ENCODE peak calls at places on chromosomes 3 and 15, in six cellular contexts. One of them, this sample, is unnamed.

GRCh38 chr15:96625251-96625650 is 294.8 kb downstream of the NR2F2 start:
- DNase-seq in Calu3: no peak
- DNase-seq in renal cortical epithelial cell: no peak
- DNase-seq in NCI-H1417: no peak
- DNase-seq in activated CD8-positive, alpha-beta memory T cell treated with anti-CD3 and anti-CD28 coated beads for 1 hour: no peak
- DNase-seq in mucosa of gallbladder: no peak
- DNase-seq in this sample: no peak

GRCh38 chr3:14552041-14552648 is 12.0 kb upstream of the GRIP2 start:
- DNase-seq in mucosa of gallbladder: no peak
- DNase-seq in NCI-H1417: no peak
- DNase-seq in activated CD8-positive, alpha-beta memory T cell treated with anti-CD3 and anti-CD28 coated beads for 1 hour: no peak
- DNase-seq in Calu3: no peak
- DNase-seq in renal cortical epithelial cell: no peak
- DNase-seq in this sample: no peak

GRCh38 chr3:189458536-189458935 is 172.7 kb upstream of the TP63 start:
- DNase-seq in renal cortical epithelial cell: no peak
- DNase-seq in activated CD8-positive, alpha-beta memory T cell treated with anti-CD3 and anti-CD28 coated beads for 1 hour: no peak
- DNase-seq in mucosa of gallbladder: no peak
- DNase-seq in Calu3: peak
- DNase-seq in NCI-H1417: peak
- DNase-seq in this sample: no peak

GRCh38 chr15:78841307-78841706 is 30.0 kb upstream of the ADAMTS7 start:
- DNase-seq in activated CD8-positive, alpha-beta memory T cell treated with anti-CD3 and anti-CD28 coated beads for 1 hour: no peak
- DNase-seq in mucosa of gallbladder: no peak
- DNase-seq in renal cortical epithelial cell: no peak
- DNase-seq in Calu3: no peak
- DNase-seq in NCI-H1417: no peak
- DNase-seq in this sample: no peak

GRCh38 chr3:37279226-37279625 is 104.8 kb upstream of the LRRFIP2 start:
- DNase-seq in activated CD8-positive, alpha-beta memory T cell treated with anti-CD3 and anti-CD28 coated beads for 1 hour: no peak
- DNase-seq in NCI-H1417: no peak
- DNase-seq in renal cortical epithelial cell: no peak
- DNase-seq in Calu3: no peak
- DNase-seq in mucosa of gallbladder: no peak
- DNase-seq in this sample: no peak

GRCh38 chr3:56894912-56895431 is 93.2 kb upstream of the ARHGEF3 start:
- DNase-seq in renal cortical epithelial cell: no peak
- DNase-seq in Calu3: no peak
- DNase-seq in mucosa of gallbladder: no peak
- DNase-seq in NCI-H1417: no peak
- DNase-seq in activated CD8-positive, alpha-beta memory T cell treated with anti-CD3 and anti-CD28 coated beads for 1 hour: no peak
- DNase-seq in this sample: no peak

GRCh38 chr15:89971592-89971997 is 29.5 kb upstream of the ZNF710 start:
- DNase-seq in Calu3: peak
- DNase-seq in activated CD8-positive, alpha-beta memory T cell treated with anti-CD3 and anti-CD28 coated beads for 1 hour: no peak
- DNase-seq in NCI-H1417: no peak
- DNase-seq in renal cortical epithelial cell: peak
- DNase-seq in mucosa of gallbladder: peak
- DNase-seq in this sample: no peak

GRCh38 chr15:84911879-84912660 is 27.6 kb downstream of the SLC28A1 start:
- DNase-seq in activated CD8-positive, alpha-beta memory T cell treated with anti-CD3 and anti-CD28 coated beads for 1 hour: no peak
- DNase-seq in NCI-H1417: no peak
- DNase-seq in Calu3: peak
- DNase-seq in mucosa of gallbladder: peak
- DNase-seq in renal cortical epithelial cell: peak
- DNase-seq in this sample: no peak

GRCh38 chr3:49158108-49158709 is 7.9 kb downstream of the CCDC71 start:
- DNase-seq in renal cortical epithelial cell: no peak
- DNase-seq in mucosa of gallbladder: peak
- DNase-seq in Calu3: peak
- DNase-seq in activated CD8-positive, alpha-beta memory T cell treated with anti-CD3 and anti-CD28 coated beads for 1 hour: peak
- DNase-seq in NCI-H1417: no peak
- DNase-seq in this sample: no peak

GRCh38 chr15:50458713-50459112 is 34.5 kb downstream of the USP8 start:
- DNase-seq in NCI-H1417: no peak
- DNase-seq in activated CD8-positive, alpha-beta memory T cell treated with anti-CD3 and anti-CD28 coated beads for 1 hour: no peak
- DNase-seq in renal cortical epithelial cell: no peak
- DNase-seq in Calu3: no peak
- DNase-seq in mucosa of gallbladder: no peak
- DNase-seq in this sample: no peak

GRCh38 chr3:104359546-104359945 is 1007.2 kb upstream of the ALCAM start:
- DNase-seq in Calu3: no peak
- DNase-seq in NCI-H1417: no peak
- DNase-seq in activated CD8-positive, alpha-beta memory T cell treated with anti-CD3 and anti-CD28 coated beads for 1 hour: no peak
- DNase-seq in renal cortical epithelial cell: peak
- DNase-seq in mucosa of gallbladder: no peak
- DNase-seq in this sample: no peak

GRCh38 chr3:48130321-48130881 is 57.8 kb downstream of the CDC25A start:
- DNase-seq in activated CD8-positive, alpha-beta memory T cell treated with anti-CD3 and anti-CD28 coated beads for 1 hour: no peak
- DNase-seq in mucosa of gallbladder: peak
- DNase-seq in Calu3: no peak
- DNase-seq in renal cortical epithelial cell: peak
- DNase-seq in NCI-H1417: no peak
- DNase-seq in this sample: no peak

GRCh38 chr3:78988324-78988723 is 779.5 kb downstream of the ROBO1 start:
- DNase-seq in renal cortical epithelial cell: peak
- DNase-seq in activated CD8-positive, alpha-beta memory T cell treated with anti-CD3 and anti-CD28 coated beads for 1 hour: no peak
- DNase-seq in mucosa of gallbladder: no peak
- DNase-seq in Calu3: no peak
- DNase-seq in NCI-H1417: peak
- DNase-seq in this sample: no peak

GRCh38 chr15:37056168-37056893 is 44.0 kb downstream of the MEIS2 start:
- DNase-seq in Calu3: no peak
- DNase-seq in activated CD8-positive, alpha-beta memory T cell treated with anti-CD3 and anti-CD28 coated beads for 1 hour: no peak
- DNase-seq in renal cortical epithelial cell: peak
- DNase-seq in NCI-H1417: peak
- DNase-seq in mucosa of gallbladder: no peak
- DNase-seq in this sample: no peak

GRCh38 chr3:157551961-157552360 is 48.7 kb upstream of the VEPH1 start:
- DNase-seq in Calu3: no peak
- DNase-seq in mucosa of gallbladder: no peak
- DNase-seq in renal cortical epithelial cell: no peak
- DNase-seq in NCI-H1417: no peak
- DNase-seq in activated CD8-positive, alpha-beta memory T cell treated with anti-CD3 and anti-CD28 coated beads for 1 hour: no peak
- DNase-seq in this sample: no peak

GRCh38 chr3:141164844-141165243 is 66.8 kb upstream of the PXYLP1 start:
- DNase-seq in mucosa of gallbladder: no peak
- DNase-seq in Calu3: no peak
- DNase-seq in renal cortical epithelial cell: no peak
- DNase-seq in NCI-H1417: no peak
- DNase-seq in activated CD8-positive, alpha-beta memory T cell treated with anti-CD3 and anti-CD28 coated beads for 1 hour: no peak
- DNase-seq in this sample: no peak

GRCh38 chr3:148221303-148221702 is 476.4 kb upstream of the AGTR1 start:
- DNase-seq in Calu3: no peak
- DNase-seq in activated CD8-positive, alpha-beta memory T cell treated with anti-CD3 and anti-CD28 coated beads for 1 hour: no peak
- DNase-seq in NCI-H1417: no peak
- DNase-seq in renal cortical epithelial cell: no peak
- DNase-seq in mucosa of gallbladder: no peak
- DNase-seq in this sample: no peak

GRCh38 chr3:16354291-16354690 is 89.3 kb downstream of the OXNAD1 start:
- DNase-seq in Calu3: no peak
- DNase-seq in NCI-H1417: no peak
- DNase-seq in renal cortical epithelial cell: no peak
- DNase-seq in mucosa of gallbladder: no peak
- DNase-seq in activated CD8-positive, alpha-beta memory T cell treated with anti-CD3 and anti-CD28 coated beads for 1 hour: no peak
- DNase-seq in this sample: no peak

GRCh38 chr15:70054366-70054765 is 43.4 kb downstream of the TLE3 start:
- DNase-seq in NCI-H1417: no peak
- DNase-seq in activated CD8-positive, alpha-beta memory T cell treated with anti-CD3 and anti-CD28 coated beads for 1 hour: no peak
- DNase-seq in renal cortical epithelial cell: no peak
- DNase-seq in Calu3: no peak
- DNase-seq in mucosa of gallbladder: no peak
- DNase-seq in this sample: no peak

GRCh38 chr3:126501736-126502135 is 15.8 kb downstream of the UROC1 start:
- DNase-seq in activated CD8-positive, alpha-beta memory T cell treated with anti-CD3 and anti-CD28 coated beads for 1 hour: no peak
- DNase-seq in Calu3: no peak
- DNase-seq in renal cortical epithelial cell: no peak
- DNase-seq in NCI-H1417: no peak
- DNase-seq in mucosa of gallbladder: no peak
- DNase-seq in this sample: no peak

GRCh38 chr3:125602752-125603649 is 7.7 kb upstream of the OSBPL11 start:
- DNase-seq in Calu3: peak
- DNase-seq in NCI-H1417: peak
- DNase-seq in activated CD8-positive, alpha-beta memory T cell treated with anti-CD3 and anti-CD28 coated beads for 1 hour: no peak
- DNase-seq in renal cortical epithelial cell: peak
- DNase-seq in mucosa of gallbladder: no peak
- DNase-seq in this sample: no peak

GRCh38 chr15:77538793-77539487 is 93.8 kb downstream of the LINGO1 start:
- DNase-seq in Calu3: no peak
- DNase-seq in activated CD8-positive, alpha-beta memory T cell treated with anti-CD3 and anti-CD28 coated beads for 1 hour: no peak
- DNase-seq in renal cortical epithelial cell: no peak
- DNase-seq in NCI-H1417: peak
- DNase-seq in mucosa of gallbladder: peak
- DNase-seq in this sample: no peak

GRCh38 chr15:95024388-95024787 is 793.0 kb downstream of the MCTP2 start:
- DNase-seq in renal cortical epithelial cell: peak
- DNase-seq in NCI-H1417: peak
- DNase-seq in Calu3: peak
- DNase-seq in activated CD8-positive, alpha-beta memory T cell treated with anti-CD3 and anti-CD28 coated beads for 1 hour: no peak
- DNase-seq in mucosa of gallbladder: peak
- DNase-seq in this sample: no peak

GRCh38 chr3:50666801-50667200 is 7.9 kb upstream of the DOCK3 start:
- DNase-seq in Calu3: no peak
- DNase-seq in renal cortical epithelial cell: no peak
- DNase-seq in activated CD8-positive, alpha-beta memory T cell treated with anti-CD3 and anti-CD28 coated beads for 1 hour: no peak
- DNase-seq in mucosa of gallbladder: no peak
- DNase-seq in NCI-H1417: no peak
- DNase-seq in this sample: no peak

GRCh38 chr3:97993526-97993925 is 21.3 kb upstream of the RIOX2 start:
- DNase-seq in Calu3: no peak
- DNase-seq in mucosa of gallbladder: no peak
- DNase-seq in activated CD8-positive, alpha-beta memory T cell treated with anti-CD3 and anti-CD28 coated beads for 1 hour: no peak
- DNase-seq in NCI-H1417: no peak
- DNase-seq in renal cortical epithelial cell: no peak
- DNase-seq in this sample: no peak

GRCh38 chr3:152279474-152279873 is 10.7 kb downstream of the MBNL1 start:
- DNase-seq in activated CD8-positive, alpha-beta memory T cell treated with anti-CD3 and anti-CD28 coated beads for 1 hour: no peak
- DNase-seq in mucosa of gallbladder: no peak
- DNase-seq in NCI-H1417: no peak
- DNase-seq in Calu3: no peak
- DNase-seq in renal cortical epithelial cell: no peak
- DNase-seq in this sample: no peak

GRCh38 chr15:59326856-59327255 is 45.8 kb downstream of the MYO1E start:
- DNase-seq in NCI-H1417: no peak
- DNase-seq in activated CD8-positive, alpha-beta memory T cell treated with anti-CD3 and anti-CD28 coated beads for 1 hour: no peak
- DNase-seq in Calu3: no peak
- DNase-seq in renal cortical epithelial cell: no peak
- DNase-seq in mucosa of gallbladder: no peak
- DNase-seq in this sample: no peak

GRCh38 chr3:194840661-194841514 is 155.2 kb downstream of the FAM43A start:
- DNase-seq in activated CD8-positive, alpha-beta memory T cell treated with anti-CD3 and anti-CD28 coated beads for 1 hour: no peak
- DNase-seq in Calu3: peak
- DNase-seq in NCI-H1417: no peak
- DNase-seq in renal cortical epithelial cell: no peak
- DNase-seq in mucosa of gallbladder: peak
- DNase-seq in this sample: no peak

GRCh38 chr15:93143186-93143585 is 54.2 kb upstream of the RGMA start:
- DNase-seq in mucosa of gallbladder: no peak
- DNase-seq in activated CD8-positive, alpha-beta memory T cell treated with anti-CD3 and anti-CD28 coated beads for 1 hour: no peak
- DNase-seq in Calu3: no peak
- DNase-seq in NCI-H1417: no peak
- DNase-seq in renal cortical epithelial cell: no peak
- DNase-seq in this sample: no peak

GRCh38 chr3:44318929-44319328 is 19.6 kb upstream of the TCAIM start:
- DNase-seq in renal cortical epithelial cell: no peak
- DNase-seq in mucosa of gallbladder: no peak
- DNase-seq in activated CD8-positive, alpha-beta memory T cell treated with anti-CD3 and anti-CD28 coated beads for 1 hour: no peak
- DNase-seq in NCI-H1417: no peak
- DNase-seq in Calu3: no peak
- DNase-seq in this sample: no peak

GRCh38 chr15:78978601-78979179 is 33.8 kb upstream of the CTSH start:
- DNase-seq in Calu3: no peak
- DNase-seq in mucosa of gallbladder: no peak
- DNase-seq in renal cortical epithelial cell: no peak
- DNase-seq in activated CD8-positive, alpha-beta memory T cell treated with anti-CD3 and anti-CD28 coated beads for 1 hour: no peak
- DNase-seq in NCI-H1417: no peak
- DNase-seq in this sample: no peak

GRCh38 chr3:55604846-55605245 is 117.7 kb upstream of the WNT5A start:
- DNase-seq in renal cortical epithelial cell: no peak
- DNase-seq in mucosa of gallbladder: no peak
- DNase-seq in NCI-H1417: no peak
- DNase-seq in Calu3: no peak
- DNase-seq in activated CD8-positive, alpha-beta memory T cell treated with anti-CD3 and anti-CD28 coated beads for 1 hour: no peak
- DNase-seq in this sample: no peak

This sample was measured in cerebellar nuclear complex.